ENCODE peak calls at places on chromosomes 2 and 18, in seven cellular contexts. B is endothelial cell of umbilical vein, Q is tibial nerve, X is upper lobe of left lung, T is ovary, O is testis, L is heart left ventricle. C is an unnamed sample. For H3K4me1, the result is how much of the 10 kb centered on the place peaks cover.

GRCh38 chr18:3207565-3207964 is 12.2 kb downstream of the MYOM1 start:
- DNase-seq in L (no peak), Q (no peak), X (no peak), B (no peak), T (no peak), O (no peak), C (no peak)

GRCh38 chr18:73646196-73646595 is 501.4 kb downstream of the FBXO15 start:
- DNase-seq in Q (no peak), O (no peak), T (no peak), B (no peak), X (no peak), L (no peak), C (no peak)

GRCh38 chr2:204691911-204692510 is 146.7 kb downstream of the PARD3B start:
- DNase-seq in O (peak), X (peak), Q (peak), B (peak), T (peak), L (peak), C (peak)

GRCh38 chr18:11089931-11090715 is 59.2 kb downstream of the PIEZO2 start:
- DNase-seq in X (no peak), B (peak), T (no peak), O (peak), L (no peak), Q (no peak), C (no peak)

GRCh38 chr18:34633368-34633767 is 76.7 kb upstream of the DTNA start:
- DNase-seq in L (no peak), X (no peak), B (no peak), Q (no peak), T (no peak), O (no peak), C (no peak)

GRCh38 chr2:240481720-240482119 is 46.3 kb downstream of the GPC1 start:
- DNase-seq in X (no peak), L (peak), B (no peak), O (no peak), T (no peak), Q (no peak), C (no peak)

GRCh38 chr2:108449410-108450200 is 599 bp downstream of the GCC2 start:
- DNase-seq in X (peak), L (no peak), Q (peak), B (peak), T (no peak), O (peak), C (peak)

GRCh38 chr2:47282621-47283272 is 120.2 kb upstream of the MSH2 start:
- DNase-seq in X (no peak), T (no peak), O (no peak), Q (no peak), B (no peak), L (no peak), C (no peak)

GRCh38 chr2:68282814-68283812 is 30.8 kb upstream of the PPP3R1 start:
- DNase-seq in Q (no peak), X (no peak), O (no peak), L (no peak), T (no peak), B (peak), C (no peak)

GRCh38 chr2:102438578-102438977 is 15.6 kb downstream of the IL18RAP start:
- DNase-seq in B (no peak), T (no peak), O (no peak), X (no peak), L (no peak), Q (no peak), C (no peak)

GRCh38 chr2:144708641-144709040 is 188.7 kb upstream of the ZEB2 start:
- DNase-seq in Q (no peak), T (no peak), X (no peak), B (no peak), L (no peak), O (no peak), C (no peak)

GRCh38 chr2:48790407-48791170 is 35.1 kb upstream of the LHCGR start:
- DNase-seq in O (peak), Q (no peak), X (no peak), L (no peak), T (no peak), B (no peak), C (no peak)

GRCh38 chr18:76449110-76449453 is 46.0 kb downstream of the ZNF516 start:
- DNase-seq in T (no peak), L (peak), X (no peak), B (no peak), Q (no peak), O (peak), C (no peak)

GRCh38 chr2:163207706-163208370 is 369.3 kb upstream of the KCNH7 start:
- DNase-seq in Q (no peak), T (no peak), B (no peak), X (no peak), L (no peak), O (no peak), C (no peak)

GRCh38 chr2:118687201-118687600 is 160.2 kb downstream of the EN1 start:
- DNase-seq in L (no peak), T (no peak), O (no peak), B (no peak), X (no peak), Q (no peak), C (no peak)

GRCh38 chr2:9312591-9312990 is 106.0 kb downstream of the ASAP2 start:
- DNase-seq in T (no peak), O (no peak), L (no peak), X (no peak), Q (no peak), B (no peak), C (no peak)

GRCh38 chr2:210768329-210768910 is 212.0 kb downstream of the CPS1 start:
- DNase-seq in T (no peak), X (no peak), Q (no peak), B (no peak), O (no peak), L (no peak), C (no peak)

GRCh38 chr18:27861539-27861938 is 315.4 kb downstream of the CDH2 start:
- DNase-seq in X (no peak), L (peak), O (no peak), T (no peak), Q (no peak), B (no peak), C (no peak)

GRCh38 chr2:55840460-55840859 is 83.1 kb downstream of the EFEMP1 start:
- DNase-seq in X (no peak), O (no peak), B (no peak), T (no peak), L (no peak), Q (no peak), C (no peak)

GRCh38 chr2:11260979-11261378 is 83.5 kb downstream of the ROCK2 start:
- DNase-seq in B (no peak), L (no peak), X (no peak), T (no peak), O (no peak), Q (no peak), C (no peak)

GRCh38 chr2:11257078-11257477 is 87.4 kb downstream of the ROCK2 start:
- DNase-seq in B (no peak), T (no peak), O (no peak), Q (no peak), L (no peak), X (no peak), C (no peak)

GRCh38 chr2:11254100-11254536 is 90.3 kb downstream of the ROCK2 start:
- DNase-seq in X (no peak), T (no peak), Q (no peak), B (no peak), O (no peak), L (no peak), C (no peak)

GRCh38 chr2:11257983-11258382 is 86.5 kb downstream of the ROCK2 start:
- DNase-seq in B (no peak), Q (no peak), L (no peak), T (no peak), O (no peak), X (no peak), C (no peak)

GRCh38 chr2:11256166-11256565 is 88.3 kb downstream of the ROCK2 start:
- DNase-seq in L (no peak), Q (no peak), X (no peak), O (no peak), T (no peak), B (no peak), C (no peak)
- TF ChIP-seq POLR2A in L (no peak), Q (no peak), X (no peak), O (no peak), T (no peak), B (no peak), C (no peak)

DNA sequence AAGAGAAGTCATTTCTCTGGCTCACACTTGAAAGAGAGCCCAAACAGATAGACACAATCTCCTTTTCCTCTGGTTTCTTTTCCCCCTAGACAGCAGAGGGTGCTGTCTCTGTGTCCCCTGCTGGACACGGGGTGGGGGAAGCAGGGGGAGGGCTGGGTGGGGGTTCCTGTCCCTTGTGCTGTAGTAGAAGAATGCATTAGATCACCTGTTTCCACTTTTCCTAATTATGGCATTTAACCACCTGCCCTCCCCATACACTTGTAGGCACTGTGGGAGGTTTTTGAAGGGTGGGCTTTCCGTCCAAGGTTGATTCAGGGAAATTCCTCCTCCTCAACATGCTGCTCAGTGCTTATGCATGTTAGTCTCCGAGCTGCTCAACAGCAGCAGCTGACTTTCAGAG is 206.2 kb upstream of the EPAS1 start:
- DNase-seq in O (no peak), Q (no peak), X (no peak), T (no peak), B (peak), L (peak), C (no peak)
- TF ChIP-seq CTCF in O (no peak), Q (no peak), X (no peak), T (no peak), B (no peak), L (peak), C (no peak)

DNA sequence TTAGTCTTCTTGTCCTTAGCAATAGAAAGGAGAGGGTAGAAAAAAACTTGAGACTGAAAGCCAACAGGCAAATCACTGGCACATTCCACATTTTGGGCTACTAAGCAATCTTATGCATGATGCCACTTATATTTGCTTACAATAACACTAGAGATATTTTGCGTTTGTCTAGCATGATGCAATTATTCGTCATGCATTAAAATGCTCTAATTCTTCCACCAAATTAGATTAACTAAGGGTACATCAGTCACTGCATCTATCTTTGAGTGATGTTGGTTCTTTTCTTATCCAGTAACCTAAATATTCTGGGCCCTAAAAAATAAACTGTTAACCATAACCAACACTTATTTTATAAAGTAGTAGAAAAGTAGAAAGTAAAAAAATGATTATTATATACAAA is 1311.7 kb upstream of the CDH2 start:
- DNase-seq in O (no peak), T (no peak), L (no peak), Q (no peak), B (no peak), X (no peak), C (no peak)
- H3K4me1 ChIP-seq in O (under half), T (under half), L (under half), Q (under half), B (under half), X (under half), C (under half)

GRCh38 chr2:223052710-223053261 is 796 bp downstream of the KCNE4 start:
- DNase-seq in O (no peak), L (no peak), X (no peak), Q (no peak), T (peak), B (no peak), C (no peak)

GRCh38 chr2:223053431-223054192 is 1.6 kb downstream of the KCNE4 start:
- DNase-seq in Q (no peak), X (no peak), T (peak), L (no peak), B (no peak), O (peak), C (no peak)

GRCh38 chr2:223050900-223051299 is 1.1 kb upstream of the KCNE4 start:
- DNase-seq in Q (no peak), L (peak), X (no peak), B (no peak), O (peak), T (no peak), C (no peak)

GRCh38 chr2:223050188-223050587 is 1.8 kb upstream of the KCNE4 start:
- DNase-seq in L (no peak), X (no peak), Q (no peak), T (no peak), O (no peak), B (no peak), C (no peak)

GRCh38 chr2:223051580-223052375 is at the start of gene KCNE4:
- DNase-seq in X (no peak), Q (peak), O (peak), T (peak), B (no peak), L (peak), C (no peak)
- TF ChIP-seq POLR2A in X (no peak), Q (peak), O (peak), T (peak), B (no peak), L (peak), C (peak)

GRCh38 chr2:148643998-148644884 is at the start of gene EPC2:
- DNase-seq in T (peak), B (peak), L (peak), Q (peak), X (peak), O (peak), C (peak)

GRCh38 chr2:148643421-148643820 is 1.1 kb upstream of the EPC2 start:
- DNase-seq in L (no peak), Q (no peak), X (no peak), T (no peak), O (no peak), B (peak), C (no peak)

GRCh38 chr2:148645925-148646559 is 1.5 kb downstream of the EPC2 start:
- DNase-seq in L (peak), T (no peak), O (peak), B (peak), Q (peak), X (peak), C (peak)

GRCh38 chr2:148645135-148645924 is 779 bp downstream of the EPC2 start:
- DNase-seq in X (peak), B (peak), O (peak), L (peak), Q (peak), T (peak), C (peak)

DNA sequence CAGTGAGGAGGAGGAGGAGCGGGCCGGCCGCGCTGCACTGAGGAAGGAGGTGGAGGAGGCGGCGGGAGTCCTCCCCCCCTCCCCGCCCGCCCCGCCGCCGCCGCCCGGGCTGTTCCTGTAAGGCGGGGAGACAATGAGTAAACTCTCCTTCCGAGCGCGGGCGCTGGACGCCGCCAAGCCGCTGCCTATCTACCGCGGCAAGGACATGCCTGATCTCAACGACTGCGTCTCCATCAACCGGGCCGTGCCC is 259 bp downstream of the EPC2 start:
- DNase-seq in L (no peak), T (no peak), Q (no peak), O (no peak), X (no peak), B (no peak), C (no peak)
- TF ChIP-seq CTCF in L (no peak), T (no peak), Q (no peak), O (no peak), X (no peak), B (no peak), C (no peak)